ENCODE peak calls at places on chromosomes 2 and 18, in seven cellular contexts. H is AG04450, D is mesothelial cell of epicardium, C is neural crest cell, T is WTC11, Z is suprapubic skin, P is tibial artery. Q is an unnamed sample.

GRCh38 chr2:75182606-75183005 is 16.7 kb downstream of the TACR1 start:
- DNase-seq in D (no peak), P (no peak), T (no peak), H (no peak), Z (no peak), C (no peak), Q (no peak)

GRCh38 chr2:51410351-51410750 is 378.4 kb upstream of the NRXN1 start:
- DNase-seq in C (no peak), P (no peak), H (no peak), Z (no peak), D (no peak), T (no peak), Q (no peak)

GRCh38 chr2:54100772-54101171 is 14.6 kb upstream of the ACYP2 start:
- DNase-seq in P (no peak), Z (no peak), D (no peak), T (no peak), C (no peak), H (no peak), Q (no peak)

GRCh38 chr18:53682796-53683195 is 541.7 kb downstream of the MBD2 start:
- DNase-seq in D (no peak), Z (no peak), H (no peak), T (no peak), P (no peak), C (no peak), Q (no peak)

GRCh38 chr2:172249986-172250385 is 147.3 kb upstream of the DLX2 start:
- DNase-seq in C (no peak), P (no peak), T (no peak), Z (no peak), D (no peak), H (peak; percentile 32), Q (no peak)

GRCh38 chr2:234493117-234493516 is 3.8 kb downstream of the ARL4C start:
- DNase-seq in T (no peak), C (no peak), H (no peak), P (no peak), Z (no peak), D (no peak), Q (no peak)

GRCh38 chr2:29361255-29361654 is 246.0 kb downstream of the CLIP4 start:
- DNase-seq in D (no peak), P (no peak), H (no peak), C (no peak), Z (no peak), T (no peak), Q (no peak)

GRCh38 chr2:39379643-39380524 is 57.2 kb downstream of the MAP4K3 start:
- DNase-seq in H (peak; percentile 23), T (no peak), D (no peak), P (no peak), Z (no peak), C (no peak), Q (no peak)

DNA sequence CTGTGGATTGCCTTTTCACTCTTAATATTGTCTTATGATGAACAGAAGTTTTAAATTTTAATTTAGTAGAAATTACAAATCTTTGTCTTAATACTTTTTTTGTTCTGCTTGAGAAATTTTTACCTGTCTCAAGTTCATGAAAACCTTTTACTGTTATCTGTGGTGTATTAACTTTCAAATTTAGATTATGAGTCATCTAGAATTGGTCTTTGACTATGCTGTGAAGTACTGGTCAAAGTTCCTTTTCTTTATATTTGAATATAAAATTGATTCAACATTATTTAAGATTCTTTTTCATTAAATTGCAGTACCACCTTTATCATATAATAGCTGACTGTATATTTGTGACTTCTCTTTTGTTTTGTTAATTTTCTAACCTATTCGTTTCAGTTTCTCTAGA is 1385.5 kb upstream of the ZEB2 start:
- DNase-seq in P (no peak), H (no peak), D (no peak), Z (no peak), C (no peak), T (no peak), Q (no peak)
- TF ChIP-seq CTCF in P (no peak), H (no peak), D (no peak), Z (no peak), C (no peak), T (no peak), Q (no peak)

GRCh38 chr2:9375857-9376428 is 47.4 kb downstream of the ITGB1BP1 start:
- DNase-seq in T (no peak), P (peak; percentile 51), D (no peak), H (no peak), Z (no peak), C (no peak), Q (no peak)
- TF ChIP-seq CTCF in T (no peak), P (no peak), D (no peak), H (no peak), Z (no peak), C (no peak), Q (no peak)

DNA sequence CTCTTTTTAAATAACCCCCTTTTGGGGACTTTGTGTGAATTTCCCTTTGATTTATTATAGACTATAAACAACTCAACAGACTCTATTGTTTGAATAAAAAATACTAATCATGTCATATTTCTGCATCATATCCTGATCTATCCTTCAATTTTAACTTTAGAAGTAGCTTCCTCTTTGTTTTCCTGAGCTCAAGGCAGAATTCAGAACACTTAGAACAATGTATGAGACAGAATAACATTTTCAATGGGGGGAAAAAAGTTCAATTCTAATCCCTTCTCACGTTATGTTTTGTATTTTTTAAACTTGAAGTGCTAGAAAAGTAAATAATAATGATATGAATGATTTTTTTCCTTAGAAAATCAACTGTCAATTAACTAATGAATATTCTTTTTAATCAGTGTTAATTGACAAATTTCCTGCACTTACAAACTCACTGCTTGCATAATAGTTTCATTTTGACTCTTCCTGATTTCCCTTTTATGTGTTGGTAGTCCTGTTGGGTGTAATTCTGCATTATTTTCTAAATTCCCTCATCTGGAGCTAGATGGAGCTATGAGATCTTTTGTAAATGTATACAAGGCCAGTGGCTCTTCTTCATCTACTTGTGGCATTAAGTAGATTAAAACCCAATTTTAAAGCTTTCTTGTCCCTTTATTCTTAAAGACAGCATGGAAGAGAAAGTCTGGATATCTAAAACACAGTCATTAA is 326.1 kb downstream of the PARD3B start:
- DNase-seq in C (no peak), Z (no peak), P (no peak), T (no peak), D (no peak), H (peak; percentile 18), Q (no peak)
- TF ChIP-seq CTCF in C (peak; percentile 64), Z (no peak), P (no peak), T (no peak), D (no peak), H (peak; percentile 55), Q (no peak)

GRCh38 chr2:61138859-61139258 is 23.1 kb upstream of the C2orf74 start:
- DNase-seq in P (no peak), C (no peak), Z (no peak), T (no peak), H (no peak), D (no peak), Q (no peak)

GRCh38 chr2:61141151-61141550 is 20.8 kb upstream of the C2orf74 start:
- DNase-seq in C (no peak), P (no peak), D (no peak), H (no peak), T (no peak), Z (no peak), Q (no peak)

GRCh38 chr2:61134141-61134540 is 27.8 kb upstream of the C2orf74 start:
- DNase-seq in D (no peak), H (no peak), T (no peak), C (no peak), Z (no peak), P (no peak), Q (no peak)

DNA sequence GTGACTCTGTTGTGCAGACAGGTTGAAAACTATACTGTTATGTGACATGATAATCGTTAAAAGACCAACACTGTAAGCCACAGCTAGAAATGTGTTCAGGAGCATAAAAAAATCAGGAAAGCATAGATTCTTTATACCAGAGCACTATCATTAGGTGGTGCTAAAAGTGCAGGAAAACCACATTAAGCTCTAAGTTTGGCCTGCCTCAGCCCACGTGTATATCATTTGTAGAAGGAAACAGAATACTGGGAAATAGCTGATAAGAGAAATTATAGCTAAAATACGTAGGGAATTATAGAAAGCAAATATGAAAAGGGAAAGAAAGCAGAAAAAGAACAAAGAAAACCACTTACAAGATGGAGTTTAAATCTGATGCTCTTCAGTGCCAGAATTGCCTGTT is 26.5 kb upstream of the C2orf74 start:
- DNase-seq in C (no peak), H (no peak), Z (no peak), D (no peak), T (no peak), P (no peak), Q (no peak)
- TF ChIP-seq CTCF in C (no peak), H (peak; percentile 48), Z (no peak), D (no peak), T (no peak), P (peak; percentile 21), Q (no peak)